ENCODE peak calls at places on chromosomes 1 and 21, in four cellular contexts. One of them, this sample, is unnamed.

GRCh38 chr1:87279201-87279860 is 49.3 kb upstream of the LMO4 start:
- DNase-seq in NCI-H460: no peak
- DNase-seq in stimulated activated CD4-positive, alpha-beta T cell treated with anti-CD3 and anti-CD28 coated beads, Interleukin-4, amount 100 ng/mL, for 48 hours: no peak
- DNase-seq in NCI-H1092: no peak
- DNase-seq in this sample: no peak

GRCh38 chr1:54490361-54491248 is 57.4 kb upstream of the ACOT11 start:
- DNase-seq in NCI-H460: no peak
- DNase-seq in stimulated activated CD4-positive, alpha-beta T cell treated with anti-CD3 and anti-CD28 coated beads, Interleukin-4, amount 100 ng/mL, for 48 hours: no peak
- DNase-seq in NCI-H1092: no peak
- DNase-seq in this sample: peak; percentile 72

GRCh38 chr21:31343680-31344480 is at the start of gene TIAM1:
- DNase-seq in NCI-H460: peak; percentile 37
- DNase-seq in stimulated activated CD4-positive, alpha-beta T cell treated with anti-CD3 and anti-CD28 coated beads, Interleukin-4, amount 100 ng/mL, for 48 hours: no peak
- DNase-seq in NCI-H1092: no peak
- DNase-seq in this sample: no peak

GRCh38 chr1:31985430-31985829 is 28.2 kb upstream of the KHDRBS1 start:
- DNase-seq in NCI-H460: no peak
- DNase-seq in stimulated activated CD4-positive, alpha-beta T cell treated with anti-CD3 and anti-CD28 coated beads, Interleukin-4, amount 100 ng/mL, for 48 hours: no peak
- DNase-seq in NCI-H1092: peak; percentile 16
- DNase-seq in this sample: no peak

GRCh38 chr1:66242646-66243547 is 291.1 kb upstream of the SGIP1 start:
- DNase-seq in NCI-H460: peak; percentile 91
- DNase-seq in stimulated activated CD4-positive, alpha-beta T cell treated with anti-CD3 and anti-CD28 coated beads, Interleukin-4, amount 100 ng/mL, for 48 hours: peak; percentile 74
- DNase-seq in NCI-H1092: peak; percentile 69
- DNase-seq in this sample: peak; percentile 38

GRCh38 chr1:244444854-244445253 is 6.9 kb downstream of the ADSS2 start:
- DNase-seq in NCI-H460: no peak
- DNase-seq in stimulated activated CD4-positive, alpha-beta T cell treated with anti-CD3 and anti-CD28 coated beads, Interleukin-4, amount 100 ng/mL, for 48 hours: no peak
- DNase-seq in NCI-H1092: no peak
- DNase-seq in this sample: no peak

GRCh38 chr1:39061951-39062350 is 35.8 kb downstream of the NDUFS5 start:
- DNase-seq in NCI-H460: no peak
- DNase-seq in stimulated activated CD4-positive, alpha-beta T cell treated with anti-CD3 and anti-CD28 coated beads, Interleukin-4, amount 100 ng/mL, for 48 hours: no peak
- DNase-seq in NCI-H1092: no peak
- DNase-seq in this sample: no peak

GRCh38 chr21:45253180-45253579 is 34.5 kb downstream of the POFUT2 start:
- DNase-seq in NCI-H460: no peak
- DNase-seq in stimulated activated CD4-positive, alpha-beta T cell treated with anti-CD3 and anti-CD28 coated beads, Interleukin-4, amount 100 ng/mL, for 48 hours: no peak
- DNase-seq in NCI-H1092: no peak
- DNase-seq in this sample: no peak

GRCh38 chr1:234602334-234603220 is 7.4 kb downstream of the IRF2BP2 start:
- DNase-seq in NCI-H460: peak; percentile 84
- DNase-seq in stimulated activated CD4-positive, alpha-beta T cell treated with anti-CD3 and anti-CD28 coated beads, Interleukin-4, amount 100 ng/mL, for 48 hours: no peak
- DNase-seq in NCI-H1092: peak; percentile 41
- DNase-seq in this sample: no peak

GRCh38 chr1:227213426-227213825 is 104.9 kb downstream of the CDC42BPA start:
- DNase-seq in NCI-H460: no peak
- DNase-seq in stimulated activated CD4-positive, alpha-beta T cell treated with anti-CD3 and anti-CD28 coated beads, Interleukin-4, amount 100 ng/mL, for 48 hours: no peak
- DNase-seq in NCI-H1092: no peak
- DNase-seq in this sample: no peak

GRCh38 chr1:97364086-97364485 is 556.7 kb downstream of the DPYD start:
- DNase-seq in NCI-H460: no peak
- DNase-seq in stimulated activated CD4-positive, alpha-beta T cell treated with anti-CD3 and anti-CD28 coated beads, Interleukin-4, amount 100 ng/mL, for 48 hours: no peak
- DNase-seq in NCI-H1092: no peak
- DNase-seq in this sample: no peak

GRCh38 chr1:89865498-89866385 is 44.9 kb downstream of the LRRC8D start:
- DNase-seq in NCI-H460: no peak
- DNase-seq in stimulated activated CD4-positive, alpha-beta T cell treated with anti-CD3 and anti-CD28 coated beads, Interleukin-4, amount 100 ng/mL, for 48 hours: no peak
- DNase-seq in NCI-H1092: no peak
- DNase-seq in this sample: no peak

GRCh38 chr1:26378088-26378878 is 5.7 kb upstream of the ZNF683 start:
- DNase-seq in NCI-H460: peak; percentile 13
- DNase-seq in stimulated activated CD4-positive, alpha-beta T cell treated with anti-CD3 and anti-CD28 coated beads, Interleukin-4, amount 100 ng/mL, for 48 hours: peak; percentile 52
- DNase-seq in NCI-H1092: no peak
- DNase-seq in this sample: peak; percentile 98

GRCh38 chr1:27601771-27602509 is 2.0 kb downstream of the AHDC1 start:
- DNase-seq in NCI-H460: no peak
- DNase-seq in stimulated activated CD4-positive, alpha-beta T cell treated with anti-CD3 and anti-CD28 coated beads, Interleukin-4, amount 100 ng/mL, for 48 hours: no peak
- DNase-seq in NCI-H1092: no peak
- DNase-seq in this sample: peak; percentile 83